ENCODE peak calls at places on chromosomes 11 and 22, in nine cellular contexts. J is left lung; E is pancreas; U is uterus; W is CD8-positive, alpha-beta T cell; X is tibial artery; N is fibroblast of lung; I is heart left ventricle; V is SK-N-SH. F is an unnamed sample. For H3K9me3, the result is how much of the 10 kb centered on the place peaks cover.

GRCh38 chr11:28878025-28878424 is 769.8 kb downstream of the METTL15 start:
- DNase-seq in U (no peak), V (no peak), X (no peak), E (no peak), N (no peak), J (no peak), W (no peak), I (no peak), F (no peak)

GRCh38 chr22:27800250-27801131 is 1.1 kb downstream of the MN1 start:
- DNase-seq in V (peak), U (no peak), I (peak), N (no peak), X (no peak), E (no peak), J (no peak), W (no peak), F (no peak)

GRCh38 chr11:35272391-35272821 is 133.4 kb downstream of the CD44 start:
- DNase-seq in N (no peak), J (no peak), E (no peak), X (no peak), U (no peak), I (no peak), V (no peak), W (peak), F (no peak)

GRCh38 chr11:95571861-95572260 is 217.7 kb downstream of the FAM76B start:
- DNase-seq in N (no peak), J (no peak), V (no peak), W (no peak), E (no peak), X (no peak), I (no peak), U (no peak), F (no peak)

GRCh38 chr11:133946541-133947297 is 10.0 kb downstream of the IGSF9B start:
- DNase-seq in E (no peak), V (peak), N (no peak), U (no peak), J (no peak), I (peak), W (no peak), X (no peak), F (no peak)

GRCh38 chr11:17267576-17267975 is 9.0 kb upstream of the NUCB2 start:
- DNase-seq in U (no peak), V (no peak), E (no peak), W (no peak), N (no peak), X (no peak), I (no peak), J (no peak), F (no peak)

GRCh38 chr22:24514241-24515024 is 19.3 kb downstream of the UPB1 start:
- DNase-seq in V (no peak), E (peak), W (no peak), U (no peak), I (peak), X (no peak), J (no peak), N (no peak), F (no peak)

GRCh38 chr11:118910309-118911112 is 15.2 kb downstream of the BCL9L start:
- DNase-seq in X (peak), J (peak), I (peak), N (peak), V (no peak), W (no peak), U (peak), E (peak), F (peak)

GRCh38 chr11:10414659-10415058 is 40.4 kb upstream of the AMPD3 start:
- DNase-seq in J (peak), W (no peak), U (peak), E (no peak), V (no peak), I (peak), X (peak), N (peak), F (peak)

GRCh38 chr22:38311331-38311635 is 6.0 kb downstream of the CSNK1E start:
- DNase-seq in V (no peak), J (no peak), I (no peak), E (no peak), N (no peak), U (no peak), X (no peak), W (no peak), F (no peak)

GRCh38 chr22:37492428-37493344 is 6.5 kb upstream of the MFNG start:
- DNase-seq in J (peak), W (no peak), N (peak), I (no peak), E (peak), V (peak), X (no peak), U (no peak), F (peak)

GRCh38 chr22:29314537-29315285 is 786 bp downstream of the RASL10A start:
- DNase-seq in X (no peak), N (no peak), I (peak), W (no peak), U (no peak), V (peak), E (no peak), J (no peak), F (peak)

GRCh38 chr11:86488553-86488952 is 113.9 kb downstream of the CCDC81 start:
- DNase-seq in E (no peak), X (no peak), U (no peak), V (no peak), J (no peak), N (no peak), I (no peak), W (no peak), F (no peak)

GRCh38 chr22:24485608-24486007 is 9.5 kb upstream of the UPB1 start:
- DNase-seq in N (no peak), E (no peak), V (no peak), X (no peak), I (no peak), W (no peak), U (no peak), J (no peak), F (no peak)

GRCh38 chr11:27485930-27486773 is 13.6 kb upstream of the LGR4 start:
- DNase-seq in X (no peak), U (no peak), I (no peak), J (no peak), N (peak), E (no peak), W (no peak), V (peak), F (no peak)

GRCh38 chr11:31761636-31762035 is 49.5 kb downstream of the PAX6 start:
- DNase-seq in U (no peak), J (no peak), W (no peak), X (no peak), E (no peak), V (no peak), N (no peak), I (no peak), F (no peak)

GRCh38 chr11:12723410-12724297 is 49.4 kb downstream of the TEAD1 start:
- DNase-seq in U (no peak), V (no peak), J (no peak), E (no peak), I (no peak), N (peak), X (no peak), W (no peak), F (no peak)

GRCh38 chr22:32810241-32811133 is 9.0 kb downstream of the TIMP3 start:
- DNase-seq in X (no peak), N (peak), E (no peak), W (no peak), U (no peak), I (no peak), J (no peak), V (no peak), F (no peak)

GRCh38 chr11:64770120-64770519 is 8.2 kb downstream of the SF1 start:
- DNase-seq in J (no peak), W (no peak), X (peak), U (no peak), N (no peak), E (no peak), V (no peak), I (no peak), F (no peak)

GRCh38 chr22:48051796-48052620 is 1289.6 kb downstream of the TBC1D22A start:
- DNase-seq in X (no peak), E (no peak), I (no peak), V (no peak), U (no peak), J (no peak), W (no peak), N (no peak), F (no peak)

GRCh38 chr11:103648670-103649400 is 387.6 kb upstream of the DDI1 start:
- DNase-seq in I (no peak), E (no peak), W (no peak), J (no peak), U (no peak), X (no peak), V (no peak), N (no peak), F (no peak)

GRCh38 chr11:44146931-44147330 is 51.5 kb downstream of the EXT2 start:
- DNase-seq in E (no peak), I (no peak), J (no peak), W (no peak), X (no peak), U (no peak), V (no peak), N (no peak), F (no peak)

GRCh38 chr11:3160252-3161031 is 4.7 kb downstream of the OSBPL5 start:
- DNase-seq in W (no peak), J (peak), N (peak), E (peak), U (peak), X (peak), I (peak), V (peak), F (peak)

GRCh38 chr11:102223859-102224258 is 93.4 kb upstream of the BIRC3 start:
- DNase-seq in X (no peak), W (no peak), E (no peak), I (no peak), N (peak), V (no peak), J (no peak), U (no peak), F (no peak)

GRCh38 chr11:69916806-69917387 is 97.7 kb upstream of the FGF3 start:
- DNase-seq in I (peak), X (no peak), J (no peak), V (no peak), E (no peak), U (peak), N (no peak), W (no peak), F (no peak)

GRCh38 chr11:12091957-12092558 is 18.3 kb upstream of the MICAL2 start:
- DNase-seq in W (no peak), U (no peak), I (no peak), J (no peak), X (peak), E (no peak), V (no peak), N (no peak), F (no peak)

GRCh38 chr11:3605721-3606324 is 36.0 kb downstream of the ART5 start:
- DNase-seq in I (no peak), U (no peak), X (no peak), J (no peak), N (no peak), W (no peak), E (no peak), V (peak), F (no peak)

GRCh38 chr11:96075532-96075959 is 151.6 kb upstream of the MTMR2 start:
- DNase-seq in X (no peak), U (no peak), V (no peak), N (no peak), E (no peak), I (no peak), W (no peak), J (no peak), F (no peak)

GRCh38 chr11:131938321-131938751 is 567.9 kb downstream of the NTM start:
- DNase-seq in X (no peak), J (no peak), E (no peak), N (no peak), V (no peak), I (no peak), U (no peak), W (no peak), F (peak)

GRCh38 chr11:68542617-68543016 is 82.1 kb downstream of the PPP6R3 start:
- DNase-seq in W (no peak), U (peak), V (no peak), E (no peak), X (no peak), J (no peak), N (peak), I (no peak), F (no peak)

GRCh38 chr11:78961186-78961782 is 386.6 kb upstream of the NARS2 start:
- DNase-seq in N (peak), X (no peak), E (no peak), J (no peak), W (no peak), V (peak), U (no peak), I (no peak), F (peak)

GRCh38 chr11:10443721-10444120 is 11.3 kb upstream of the AMPD3 start:
- DNase-seq in V (no peak), U (no peak), E (no peak), N (no peak), W (no peak), J (no peak), X (no peak), I (no peak), F (no peak)

DNA sequence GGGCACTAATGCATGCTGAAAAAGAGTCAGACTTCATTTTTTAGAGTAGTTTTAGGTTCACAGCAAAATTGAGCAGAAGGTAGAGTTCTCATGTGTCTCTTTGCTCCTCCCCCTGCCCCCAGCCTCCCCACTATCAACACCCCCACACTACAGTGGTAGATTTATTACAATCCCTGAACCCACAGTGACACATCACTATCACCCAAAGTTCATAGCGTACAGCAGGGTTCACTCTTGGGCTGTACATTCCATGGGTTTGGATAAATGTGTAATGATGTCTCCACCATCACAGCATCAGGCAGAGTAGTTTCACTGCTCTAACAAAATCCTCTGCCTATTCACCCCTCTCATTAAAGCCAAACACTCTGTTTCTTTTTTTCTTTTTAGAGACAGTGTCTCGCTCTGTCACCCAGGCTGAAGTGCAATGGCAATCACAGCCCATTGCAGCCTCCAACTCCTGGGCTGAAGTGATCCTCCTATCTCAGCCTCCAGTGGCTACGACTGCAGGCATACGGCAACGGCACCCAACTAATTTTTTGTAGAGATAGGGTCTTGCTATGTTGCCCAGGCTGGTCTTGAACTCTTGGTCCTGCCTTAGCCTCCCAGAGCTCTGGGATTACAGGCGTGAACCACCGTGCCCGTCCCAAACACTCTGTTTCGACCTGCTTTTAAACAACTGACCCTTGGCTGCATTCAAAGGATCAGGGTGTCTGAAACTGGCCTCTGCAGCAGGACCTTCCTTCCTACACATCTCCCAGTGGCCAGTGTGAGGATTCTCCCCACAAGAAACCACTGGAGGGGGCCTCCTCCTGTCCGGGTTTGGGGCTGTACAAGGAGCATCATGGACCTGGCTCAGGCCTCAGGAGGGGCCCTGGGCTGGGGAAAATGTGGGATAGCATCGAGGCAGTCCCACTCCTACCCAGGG is 4.2 kb downstream of the BEST1 start:
- DNase-seq in U (no peak), I (no peak), W (no peak), J (peak), X (no peak), V (no peak), N (peak), E (no peak), F (no peak)
- H3K4me3 ChIP-seq in U (peak), I (peak), W (no peak), J (no peak), X (peak), V (no peak), N (no peak), E (no peak), F (peak)

DNA sequence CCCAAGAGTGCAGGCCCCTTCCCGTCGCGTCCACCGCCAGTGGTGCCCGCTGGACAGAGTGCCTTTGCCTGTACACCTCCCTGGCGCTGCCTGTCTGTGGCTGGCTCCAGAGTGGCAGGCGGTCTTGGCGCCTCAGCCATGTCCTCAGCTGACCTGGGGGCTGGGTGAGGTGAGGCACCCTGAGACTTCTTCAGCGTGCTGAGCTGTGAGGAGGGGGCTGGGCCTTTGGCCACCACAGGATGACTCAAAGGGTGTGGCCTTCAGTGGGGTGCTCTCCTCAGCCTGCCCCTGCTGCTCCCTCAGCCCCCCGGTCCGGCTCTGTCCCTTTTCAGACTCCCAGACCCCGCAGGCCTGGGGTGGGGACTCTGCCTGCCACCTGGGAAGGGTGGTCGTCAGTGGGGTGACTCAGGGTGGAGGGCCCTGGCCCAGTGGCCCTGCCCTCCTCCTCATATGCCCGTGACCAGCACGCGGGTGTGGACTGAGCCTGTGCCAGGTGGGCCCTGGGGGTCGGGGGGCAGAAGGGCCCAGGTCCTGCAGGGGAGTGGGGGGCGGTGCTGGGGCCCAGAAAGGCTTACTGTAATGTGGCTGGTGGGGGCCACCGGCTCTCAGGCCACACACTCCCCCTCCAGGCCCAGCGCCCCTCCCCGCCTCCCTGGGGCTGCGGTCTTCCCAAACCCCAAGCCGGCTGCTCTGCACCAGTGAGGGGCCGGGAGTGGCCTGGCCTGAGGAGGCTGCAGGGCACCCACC is 15.9 kb downstream of the CRELD2 start:
- DNase-seq in J (peak), N (peak), U (peak), X (no peak), I (peak), E (peak), W (no peak), V (peak), F (peak)
- H3K27ac ChIP-seq in J (peak), N (peak), U (peak), X (peak), I (peak), E (peak), W (no peak), V (no peak), F (peak)

GRCh38 chr11:1205987-1206331 is 16.9 kb upstream of the MUC5B start:
- DNase-seq in J (no peak), E (no peak), W (no peak), N (no peak), I (no peak), V (peak), X (peak), U (no peak), F (no peak)

GRCh38 chr11:1209371-1210057 is 13.4 kb upstream of the MUC5B start:
- DNase-seq in W (no peak), E (no peak), X (no peak), I (no peak), V (no peak), U (no peak), N (no peak), J (no peak), F (no peak)

GRCh38 chr11:1208361-1209261 is 14.3 kb upstream of the MUC5B start:
- DNase-seq in J (no peak), N (no peak), I (no peak), U (no peak), X (no peak), E (peak), W (no peak), V (peak), F (peak)

GRCh38 chr11:1206391-1207271 is 16.2 kb upstream of the MUC5B start:
- DNase-seq in X (peak), N (no peak), E (no peak), I (no peak), J (no peak), V (peak), U (no peak), W (no peak), F (peak)

DNA sequence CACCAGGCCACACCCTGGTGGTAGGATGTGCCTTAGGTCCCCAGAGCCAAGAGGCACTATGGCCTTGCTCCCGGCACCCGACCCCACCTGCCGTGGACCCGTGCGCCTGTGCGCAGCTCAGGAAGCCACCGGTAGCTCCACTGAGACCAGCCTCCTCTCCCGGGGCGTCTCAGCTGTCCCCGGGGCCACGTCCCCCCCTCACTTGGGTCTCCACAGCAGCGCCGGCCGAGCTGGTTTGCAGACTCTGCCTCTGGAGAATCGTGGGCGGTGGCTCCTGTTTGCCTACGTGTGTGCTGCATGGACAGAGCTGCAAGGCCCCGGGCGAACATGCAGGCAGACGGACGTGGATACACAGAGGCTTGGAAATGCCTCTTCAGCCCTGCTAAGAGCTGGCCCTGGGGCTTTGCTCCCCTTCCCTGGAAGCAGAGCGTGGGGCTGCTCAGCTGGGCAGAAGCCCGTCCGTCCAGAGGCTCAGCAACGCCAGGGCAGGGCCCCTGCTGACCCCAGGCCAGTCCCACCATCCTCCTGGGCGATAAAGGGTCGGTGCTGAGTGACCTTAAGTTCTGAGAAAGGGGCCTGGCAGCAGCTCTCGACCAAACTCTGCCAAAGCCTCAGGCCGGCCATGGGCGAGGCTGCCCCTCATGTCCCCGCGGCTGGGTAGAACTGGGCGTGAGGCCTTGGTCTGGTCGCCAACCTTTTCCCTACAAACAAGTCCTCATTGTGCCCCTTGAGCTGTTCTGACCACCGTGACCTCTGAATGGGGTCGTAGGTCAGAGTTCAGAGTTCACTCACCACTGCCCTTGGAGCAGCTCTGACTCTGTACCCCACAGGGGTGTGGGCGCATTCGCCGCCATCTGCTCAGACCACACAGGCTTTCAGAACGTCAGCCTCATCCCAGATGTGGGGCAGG is 15.2 kb upstream of the MUC5B start:
- DNase-seq in X (peak), E (no peak), J (no peak), V (peak), I (no peak), W (no peak), U (no peak), N (no peak), F (peak)
- H3K9me3 ChIP-seq in X (under half), E (under half), J (under half), V (under half), I (under half), W (under half), U (under half), N (under half), F (under half)

DNA sequence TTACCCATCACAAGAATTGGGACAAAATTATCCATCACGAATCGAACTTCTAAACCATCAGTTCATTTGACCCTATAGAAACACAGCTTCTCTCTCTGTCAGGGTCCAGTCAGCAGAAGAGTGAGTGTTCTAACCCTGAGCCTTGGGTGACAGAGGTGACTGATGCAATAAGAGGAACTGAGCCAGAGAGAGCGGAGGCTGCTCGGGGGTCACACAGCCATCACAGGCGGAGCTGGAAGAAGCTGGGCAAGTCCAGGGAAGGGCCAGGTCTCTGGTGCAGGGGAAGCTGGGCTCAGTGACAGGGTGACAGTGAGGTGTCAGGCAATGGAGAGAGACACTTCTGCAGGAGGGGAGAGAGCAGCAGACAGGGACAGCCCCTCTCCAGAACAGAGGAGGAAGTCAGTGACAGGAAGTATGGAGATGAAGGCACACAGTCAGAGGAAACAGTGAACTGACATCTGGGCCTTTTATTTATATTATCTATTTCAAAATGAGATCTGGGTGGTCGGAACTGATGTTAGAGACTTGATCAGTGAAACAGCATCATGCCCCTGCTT is 184.0 kb upstream of the TBCEL start:
- DNase-seq in J (no peak), X (no peak), V (no peak), E (no peak), U (no peak), N (no peak), I (no peak), W (no peak), F (no peak)
- H3K4me3 ChIP-seq in J (no peak), X (no peak), V (no peak), E (no peak), U (no peak), N (no peak), I (no peak), W (no peak), F (no peak)

F was measured in lower lobe of right lung.